ENCODE peak calls at places on chromosomes 3 and 15, in seven cellular contexts. U is WTC11, N is GM12864, M is psoas muscle, S is upper lobe of right lung, R is BE2C, Q is tibial nerve. X is an unnamed sample.

GRCh38 chr3:126208618-126209256 is 28.4 kb upstream of the ALDH1L1 start:
- DNase-seq in U (no peak), N (no peak), M (peak), S (peak), R (peak), Q (peak), X (no peak)

GRCh38 chr15:100168787-100169186 is 173.0 kb downstream of the ADAMTS17 start:
- DNase-seq in U (no peak), N (no peak), M (no peak), S (no peak), R (no peak), Q (no peak), X (no peak)

GRCh38 chr3:106033654-106034053 is 164.8 kb upstream of the CBLB start:
- DNase-seq in U (no peak), N (no peak), M (no peak), S (no peak), R (no peak), Q (no peak), X (no peak)

GRCh38 chr15:82680200-82681102 is 29.2 kb downstream of the AP3B2 start:
- DNase-seq in U (peak), N (peak), M (peak), S (peak), R (peak), Q (no peak), X (no peak)

GRCh38 chr15:41791970-41792637 is 17.8 kb downstream of the MAPKBP1 start:
- DNase-seq in U (no peak), N (no peak), M (no peak), S (no peak), R (no peak), Q (no peak), X (no peak)

GRCh38 chr3:17047904-17048303 is 163.1 kb downstream of the PLCL2 start:
- DNase-seq in U (no peak), N (no peak), M (no peak), S (no peak), R (no peak), Q (no peak), X (no peak)

GRCh38 chr15:42508263-42508690 is 12.8 kb downstream of the SNAP23 start:
- DNase-seq in U (no peak), N (no peak), M (no peak), S (no peak), R (no peak), Q (no peak), X (no peak)

GRCh38 chr3:181265750-181266333 is 276.3 kb upstream of the DNAJC19 start:
- DNase-seq in U (no peak), N (peak), M (no peak), S (no peak), R (no peak), Q (no peak), X (no peak)

GRCh38 chr3:186170516-186170915 is 61.6 kb upstream of the ETV5 start:
- DNase-seq in U (no peak), N (no peak), M (no peak), S (no peak), R (no peak), Q (no peak), X (no peak)

GRCh38 chr3:160676547-160677303 is at the start of gene ARL14:
- DNase-seq in U (no peak), N (no peak), M (no peak), S (no peak), R (no peak), Q (no peak), X (no peak)

GRCh38 chr3:107846282-107846852 is 244.5 kb downstream of the CD47 start:
- DNase-seq in U (peak), N (no peak), M (peak), S (peak), R (peak), Q (peak), X (no peak)

GRCh38 chr3:18946524-18946923 is 201.8 kb upstream of the KCNH8 start:
- DNase-seq in U (no peak), N (no peak), M (no peak), S (no peak), R (no peak), Q (no peak), X (no peak)

GRCh38 chr15:69080203-69080957 is 65.9 kb downstream of the NOX5 start:
- DNase-seq in U (peak), N (no peak), M (no peak), S (no peak), R (peak), Q (no peak), X (no peak)

GRCh38 chr3:142931222-142931621 is 32.3 kb downstream of the PAQR9 start:
- DNase-seq in U (peak), N (no peak), M (no peak), S (no peak), R (peak), Q (no peak), X (no peak)

GRCh38 chr15:62879770-62880169 is 162.8 kb upstream of the TPM1 start:
- DNase-seq in U (no peak), N (no peak), M (no peak), S (no peak), R (no peak), Q (no peak), X (no peak)

DNA sequence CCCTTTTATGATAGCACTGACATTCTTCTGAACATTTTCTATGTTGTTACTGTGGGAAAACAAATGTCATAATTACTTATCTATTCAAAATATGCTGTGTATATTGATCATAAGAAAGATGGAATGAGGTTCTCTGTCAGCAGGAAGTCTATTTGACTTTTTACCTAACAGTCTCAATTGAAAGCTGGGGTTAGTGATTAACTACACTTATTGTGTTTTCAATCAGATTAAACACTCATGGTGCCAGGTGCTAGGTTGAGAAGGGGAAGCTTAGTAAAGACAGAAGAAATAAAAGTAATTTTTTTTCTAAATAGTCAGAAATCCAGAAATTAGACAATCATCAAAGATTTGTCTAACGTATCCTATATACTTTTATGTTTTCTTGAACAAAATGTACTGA is 281.0 kb upstream of the NR2E3 start:
- DNase-seq in U (no peak), N (no peak), M (no peak), S (no peak), R (no peak), Q (no peak), X (peak)
- TF ChIP-seq CTCF in U (no peak), N (no peak), M (no peak), S (no peak), R (no peak), Q (no peak), X (no peak)

GRCh38 chr3:129567932-129568331 is 25.0 kb downstream of the H1-8 start:
- DNase-seq in U (no peak), N (no peak), M (no peak), S (no peak), R (no peak), Q (no peak), X (no peak)
- TF ChIP-seq CTCF in U (no peak), N (no peak), M (no peak), S (no peak), R (no peak), Q (no peak), X (no peak)

GRCh38 chr15:70260096-70260495 is 162.4 kb upstream of the TLE3 start:
- DNase-seq in U (no peak), N (no peak), M (no peak), S (no peak), R (no peak), Q (no peak), X (no peak)
- TF ChIP-seq CTCF in U (no peak), N (no peak), M (no peak), S (no peak), R (no peak), Q (no peak), X (no peak)

DNA sequence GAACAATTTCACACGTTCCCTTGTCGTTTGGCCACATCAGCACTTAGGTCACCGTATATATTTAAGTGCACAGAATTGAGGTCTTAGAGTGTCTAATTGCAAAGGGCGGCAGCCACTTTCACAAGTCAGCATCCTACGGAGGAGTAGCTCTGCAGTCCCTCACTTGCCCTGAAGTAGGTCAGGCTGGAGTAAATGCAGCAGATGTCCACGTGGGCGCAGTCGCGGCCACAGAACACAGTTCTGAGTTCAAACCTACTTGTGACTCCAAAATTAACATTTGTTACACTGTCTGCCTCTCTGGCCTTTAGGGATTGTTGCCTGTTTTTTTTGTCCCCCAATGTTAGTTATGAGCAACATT is 85.8 kb downstream of the PDCD6IP start:
- DNase-seq in U (no peak), N (no peak), M (no peak), S (no peak), R (no peak), Q (no peak), X (no peak)
- TF ChIP-seq CTCF in U (no peak), N (no peak), M (peak), S (no peak), R (no peak), Q (peak), X (no peak)

GRCh38 chr3:80785475-80785874 is 976.0 kb downstream of the GBE1 start:
- DNase-seq in U (no peak), N (no peak), M (no peak), S (no peak), R (peak), Q (no peak), X (no peak)
- TF ChIP-seq CTCF in U (no peak), N (no peak), M (no peak), S (no peak), R (peak), Q (no peak), X (peak)

DNA sequence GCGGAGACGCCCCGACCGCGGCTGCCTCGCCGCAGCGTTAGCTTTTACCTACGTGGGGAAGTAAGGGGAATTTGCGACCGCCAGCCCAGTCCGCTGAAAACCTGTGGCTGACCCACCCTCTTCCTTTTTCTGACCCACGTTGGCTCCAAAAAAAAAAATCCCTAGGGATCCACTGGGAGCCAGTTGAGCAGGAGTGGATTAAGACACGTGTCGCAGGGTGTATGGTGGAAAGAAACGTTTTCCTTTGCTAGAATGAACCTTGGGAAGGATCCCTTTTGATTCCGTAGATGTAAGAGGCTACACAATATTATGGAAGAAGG is 575 bp upstream of the PCYT1A start:
- DNase-seq in U (no peak), N (no peak), M (no peak), S (no peak), R (no peak), Q (no peak), X (peak)
- TF ChIP-seq CTCF in U (no peak), N (no peak), M (no peak), S (no peak), R (no peak), Q (no peak), X (no peak)

DNA sequence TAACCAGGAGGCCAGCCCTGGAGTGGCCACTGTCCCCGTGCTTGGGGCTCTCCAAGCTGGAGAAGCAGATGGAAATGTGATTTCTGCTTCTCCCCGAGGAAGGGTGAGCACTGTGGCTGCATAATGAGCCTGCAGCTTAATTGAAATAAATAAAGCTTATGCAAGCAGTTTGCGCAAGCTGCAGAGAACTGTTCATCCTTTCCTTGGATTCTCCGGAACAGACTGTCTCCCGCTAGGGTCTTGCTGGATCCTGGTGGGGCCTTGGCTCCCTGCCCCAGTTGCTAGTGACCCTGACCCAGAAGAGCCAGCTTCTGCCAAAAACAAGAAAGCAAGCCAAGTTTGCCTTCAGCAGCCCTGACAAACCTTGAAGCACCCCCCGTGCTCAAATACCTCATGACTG is 453.4 kb upstream of the PROK2 start:
- DNase-seq in U (no peak), N (no peak), M (no peak), S (no peak), R (no peak), Q (no peak), X (no peak)
- TF ChIP-seq CTCF in U (no peak), N (no peak), M (no peak), S (no peak), R (no peak), Q (no peak), X (no peak)

GRCh38 chr3:124923833-124924232 is 10.7 kb downstream of the MUC13 start:
- DNase-seq in U (no peak), N (no peak), M (no peak), S (no peak), R (no peak), Q (no peak), X (no peak)
- TF ChIP-seq CTCF in U (no peak), N (peak), M (no peak), S (peak), R (no peak), Q (no peak), X (no peak)

DNA sequence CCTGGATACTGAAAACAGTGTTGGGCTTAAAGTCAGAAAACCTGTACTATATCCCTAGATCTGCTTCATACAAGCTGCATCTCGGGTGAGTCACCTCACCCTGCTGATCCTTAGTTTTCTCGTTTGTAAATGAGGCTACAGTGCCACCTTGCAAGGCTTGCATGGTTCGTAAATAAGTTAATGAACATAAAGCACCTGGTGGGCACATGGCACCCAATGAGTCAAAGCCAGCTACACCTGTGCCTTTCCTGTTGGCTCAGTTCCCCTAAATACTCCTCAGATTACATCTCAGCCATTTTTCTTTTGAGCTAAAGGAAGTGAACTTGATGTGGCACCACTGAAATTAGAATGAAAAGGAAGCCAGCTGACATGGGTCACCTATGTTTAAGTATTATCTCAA is 26.5 kb downstream of the RTP1 start:
- DNase-seq in U (no peak), N (no peak), M (no peak), S (no peak), R (no peak), Q (no peak), X (no peak)
- TF ChIP-seq CTCF in U (no peak), N (no peak), M (no peak), S (no peak), R (no peak), Q (no peak), X (no peak)

GRCh38 chr3:184514151-184514490 is 47.5 kb upstream of the EPHB3 start:
- DNase-seq in U (no peak), N (no peak), M (no peak), S (no peak), R (no peak), Q (no peak), X (no peak)

GRCh38 chr3:184513276-184514150 is 48.1 kb upstream of the EPHB3 start:
- DNase-seq in U (peak), N (peak), M (peak), S (peak), R (peak), Q (peak), X (peak)

GRCh38 chr3:184508938-184509337 is 52.6 kb upstream of the EPHB3 start:
- DNase-seq in U (no peak), N (no peak), M (no peak), S (no peak), R (no peak), Q (no peak), X (no peak)

GRCh38 chr3:184511741-184512140 is 49.8 kb upstream of the EPHB3 start:
- DNase-seq in U (no peak), N (no peak), M (no peak), S (no peak), R (no peak), Q (no peak), X (no peak)

GRCh38 chr3:184512621-184513020 is 49.0 kb upstream of the EPHB3 start:
- DNase-seq in U (no peak), N (no peak), M (no peak), S (no peak), R (no peak), Q (no peak), X (no peak)
- TF ChIP-seq CTCF in U (no peak), N (no peak), M (no peak), S (no peak), R (no peak), Q (no peak), X (no peak)